ENCODE peak calls at places on chromosomes 6 and 20, in six cellular contexts. One of them, this sample, is unnamed.

GRCh38 chr6:143233563-143234285 is 173.0 kb downstream of the AIG1 start:
- DNase-seq in caudate nucleus: no peak
- DNase-seq in EL: no peak
- DNase-seq in NCI-H1105 treated with DMSO at 0.1 percent for 48 hours: no peak
- DNase-seq in heart right ventricle: no peak
- DNase-seq in HT-29: no peak
- DNase-seq in this sample: no peak

GRCh38 chr20:23562721-23563342 is 5.5 kb downstream of the CST9L start:
- DNase-seq in heart right ventricle: no peak
- DNase-seq in HT-29: no peak
- DNase-seq in NCI-H1105 treated with DMSO at 0.1 percent for 48 hours: no peak
- DNase-seq in caudate nucleus: no peak
- DNase-seq in EL: no peak
- DNase-seq in this sample: no peak

GRCh38 chr20:21767739-21768223 is 62.3 kb downstream of the PAX1 start:
- DNase-seq in heart right ventricle: no peak
- DNase-seq in caudate nucleus: peak
- DNase-seq in HT-29: no peak
- DNase-seq in EL: no peak
- DNase-seq in NCI-H1105 treated with DMSO at 0.1 percent for 48 hours: no peak
- DNase-seq in this sample: no peak

GRCh38 chr20:35776513-35777101 is 4.8 kb downstream of the PHF20 start:
- DNase-seq in heart right ventricle: peak
- DNase-seq in HT-29: peak
- DNase-seq in caudate nucleus: no peak
- DNase-seq in EL: peak
- DNase-seq in NCI-H1105 treated with DMSO at 0.1 percent for 48 hours: peak
- DNase-seq in this sample: peak

GRCh38 chr6:96675617-96676016 is 112.7 kb downstream of the FHL5 start:
- DNase-seq in heart right ventricle: no peak
- DNase-seq in EL: no peak
- DNase-seq in NCI-H1105 treated with DMSO at 0.1 percent for 48 hours: peak
- DNase-seq in caudate nucleus: no peak
- DNase-seq in HT-29: no peak
- DNase-seq in this sample: no peak

GRCh38 chr20:15818651-15819071 is 754.6 kb downstream of the KIF16B start:
- DNase-seq in EL: no peak
- DNase-seq in HT-29: no peak
- DNase-seq in heart right ventricle: no peak
- DNase-seq in caudate nucleus: no peak
- DNase-seq in NCI-H1105 treated with DMSO at 0.1 percent for 48 hours: no peak
- DNase-seq in this sample: no peak

GRCh38 chr20:47389867-47390347 is 33.4 kb upstream of the ZMYND8 start:
- DNase-seq in caudate nucleus: no peak
- DNase-seq in heart right ventricle: no peak
- DNase-seq in EL: peak
- DNase-seq in HT-29: peak
- DNase-seq in NCI-H1105 treated with DMSO at 0.1 percent for 48 hours: no peak
- DNase-seq in this sample: peak

GRCh38 chr6:116764961-116765841 is at the start of gene FAM162B:
- DNase-seq in NCI-H1105 treated with DMSO at 0.1 percent for 48 hours: no peak
- DNase-seq in caudate nucleus: no peak
- DNase-seq in EL: peak
- DNase-seq in HT-29: no peak
- DNase-seq in heart right ventricle: peak
- DNase-seq in this sample: peak

GRCh38 chr6:3879194-3879952 is 30.2 kb downstream of the FAM50B start:
- DNase-seq in NCI-H1105 treated with DMSO at 0.1 percent for 48 hours: no peak
- DNase-seq in EL: no peak
- DNase-seq in caudate nucleus: no peak
- DNase-seq in HT-29: no peak
- DNase-seq in heart right ventricle: no peak
- DNase-seq in this sample: no peak

This sample was measured in IMR-90.